ENCODE peak calls at places on chromosomes 2 and 18, in eight cellular contexts. G, S, W, P, E, F, D and I are unnamed samples.

GRCh38 chr2:120936476-120937334 is 201.0 kb downstream of the GLI2 start:
- DNase-seq in E (no peak), F (no peak), P (no peak), W (no peak), D (no peak), S (no peak), G (no peak), I (peak; percentile 87)

GRCh38 chr2:58992062-58992736 is 751.1 kb upstream of the FANCL start:
- DNase-seq in P (peak; percentile 44), W (no peak), F (no peak), D (no peak), E (no peak), G (no peak), S (peak; percentile 72), I (peak; percentile 88)

GRCh38 chr18:44771957-44772917 is 91.5 kb downstream of the SETBP1 start:
- DNase-seq in F (no peak), D (peak; percentile 98), S (peak; percentile 36), E (no peak), W (no peak), P (no peak), G (no peak), I (peak; percentile 80)

GRCh38 chr2:45889053-45889452 is 237.6 kb downstream of the PRKCE start:
- DNase-seq in S (no peak), D (no peak), E (peak; percentile 63), W (peak; percentile 99), P (peak; percentile 57), F (peak; percentile 30), G (no peak), I (no peak)

GRCh38 chr2:62559582-62559981 is 53.6 kb upstream of the TMEM17 start:
- DNase-seq in W (no peak), F (no peak), S (no peak), E (no peak), D (no peak), G (no peak), P (no peak), I (no peak)

GRCh38 chr2:19494241-19494640 is 135.8 kb upstream of the OSR1 start:
- DNase-seq in P (no peak), S (no peak), W (no peak), D (no peak), G (no peak), E (no peak), F (no peak), I (no peak)

GRCh38 chr2:106869512-106870276 is 16.3 kb downstream of the ST6GAL2 start:
- DNase-seq in G (no peak), F (no peak), S (no peak), P (no peak), E (no peak), W (no peak), D (no peak), I (no peak)

GRCh38 chr2:15041429-15041837 is 408.9 kb downstream of the LRATD1 start:
- DNase-seq in D (no peak), G (no peak), P (no peak), S (no peak), W (no peak), F (no peak), E (no peak), I (no peak)

GRCh38 chr2:128535928-128536327 is 217.3 kb upstream of the HS6ST1 start:
- DNase-seq in D (no peak), S (no peak), W (no peak), F (no peak), P (no peak), E (no peak), G (no peak), I (peak; percentile 79)

GRCh38 chr2:239589270-239589825 is 188.5 kb upstream of the HDAC4 start:
- DNase-seq in S (no peak), F (no peak), P (no peak), D (no peak), W (no peak), E (no peak), G (no peak), I (no peak)

GRCh38 chr18:9095297-9096012 is 7.0 kb upstream of the NDUFV2 start:
- DNase-seq in S (no peak), P (no peak), W (no peak), D (no peak), E (no peak), F (peak; percentile 32), G (no peak), I (no peak)

GRCh38 chr2:221571391-221572179 is 519 bp downstream of the EPHA4 start:
- DNase-seq in W (peak; percentile 24), F (no peak), E (peak; percentile 67), D (no peak), G (peak; percentile 23), S (no peak), P (no peak), I (peak; percentile 76)

GRCh38 chr2:240902615-240903041 is 3.5 kb upstream of the CROCC2 start:
- DNase-seq in G (no peak), P (no peak), F (no peak), S (no peak), E (no peak), D (no peak), W (peak; percentile 28), I (no peak)

GRCh38 chr2:230225486-230225885 is at the start of gene SP140:
- DNase-seq in D (no peak), S (no peak), F (no peak), W (no peak), E (no peak), G (no peak), P (no peak), I (no peak)

GRCh38 chr2:219440388-219441256 is 6.0 kb downstream of the SPEG start:
- DNase-seq in D (no peak), S (peak; percentile 18), G (no peak), F (no peak), W (no peak), P (no peak), E (no peak), I (no peak)

GRCh38 chr2:59884166-59884565 is 669.3 kb downstream of the BCL11A start:
- DNase-seq in S (no peak), G (no peak), P (no peak), E (no peak), D (no peak), F (no peak), W (no peak), I (no peak)

GRCh38 chr2:230447455-230448451 is 31.8 kb downstream of the SP100 start:
- DNase-seq in G (no peak), D (no peak), W (no peak), E (peak; percentile 7), S (no peak), F (no peak), P (no peak), I (no peak)

GRCh38 chr2:206208900-206209299 is 49.2 kb downstream of the EEF1B2 start:
- DNase-seq in E (no peak), W (no peak), P (no peak), G (no peak), D (no peak), F (no peak), S (no peak), I (no peak)

GRCh38 chr2:39411186-39411944 is 25.7 kb downstream of the MAP4K3 start:
- DNase-seq in D (no peak), W (no peak), F (no peak), P (no peak), E (no peak), G (peak; percentile 14), S (no peak), I (no peak)

GRCh38 chr18:58592223-58593214 is 36.4 kb downstream of the ALPK2 start:
- DNase-seq in P (no peak), G (no peak), F (no peak), D (no peak), W (peak; percentile 97), E (no peak), S (no peak), I (no peak)

GRCh38 chr2:113028112-113028511 is 22.9 kb downstream of the IL36A start:
- DNase-seq in G (no peak), D (no peak), F (no peak), E (peak; percentile 10), P (no peak), W (no peak), S (no peak), I (no peak)

GRCh38 chr2:128643221-128644065 is 324.8 kb upstream of the HS6ST1 start:
- DNase-seq in S (no peak), W (no peak), D (no peak), F (no peak), E (peak; percentile 4), G (no peak), P (no peak), I (peak; percentile 42)

GRCh38 chr2:138794734-138795133 is 14.5 kb upstream of the NXPH2 start:
- DNase-seq in D (no peak), E (no peak), G (no peak), P (no peak), F (no peak), W (no peak), S (no peak), I (no peak)

GRCh38 chr18:36304723-36305122 is 7.2 kb downstream of the FHOD3 start:
- DNase-seq in F (no peak), D (no peak), S (no peak), W (no peak), E (no peak), P (no peak), G (no peak), I (no peak)

GRCh38 chr2:101395545-101396351 is 8.4 kb upstream of the CREG2 start:
- DNase-seq in S (no peak), E (no peak), G (no peak), F (no peak), P (no peak), W (no peak), D (no peak), I (peak; percentile 37)

GRCh38 chr2:10120938-10121574 is 1.5 kb upstream of the RRM2 start:
- DNase-seq in P (no peak), E (no peak), D (no peak), G (peak; percentile 52), F (no peak), S (no peak), W (no peak), I (no peak)

GRCh38 chr18:76209597-76209996 is 285.4 kb downstream of the ZNF516 start:
- DNase-seq in G (no peak), D (no peak), S (no peak), E (no peak), P (no peak), W (no peak), F (no peak), I (no peak)

GRCh38 chr2:202135111-202135874 is 62.2 kb downstream of the KIAA2012 start:
- DNase-seq in F (no peak), S (no peak), G (peak; percentile 70), P (no peak), W (no peak), E (no peak), D (peak; percentile 79), I (no peak)

GRCh38 chr2:64212346-64212745 is 68.1 kb upstream of the PELI1 start:
- DNase-seq in G (peak; percentile 19), P (no peak), E (no peak), F (peak; percentile 26), S (no peak), W (no peak), D (no peak), I (no peak)

GRCh38 chr2:170715932-170716777 is 1.0 kb downstream of the SP5 start:
- DNase-seq in D (no peak), G (no peak), W (no peak), S (peak; percentile 27), P (no peak), E (peak; percentile 87), F (no peak), I (no peak)

GRCh38 chr18:26215247-26215970 is 10.8 kb upstream of the TAF4B start:
- DNase-seq in S (no peak), G (no peak), P (no peak), W (no peak), E (no peak), F (peak; percentile 34), D (no peak), I (no peak)

GRCh38 chr2:203972066-203972465 is 35.5 kb downstream of the ICOS start:
- DNase-seq in D (no peak), S (no peak), F (no peak), G (no peak), P (no peak), W (no peak), E (no peak), I (no peak)

GRCh38 chr2:40168546-40168945 is 283.3 kb downstream of the SLC8A1 start:
- DNase-seq in E (no peak), P (no peak), D (no peak), W (no peak), G (no peak), S (no peak), F (no peak), I (no peak)

GRCh38 chr2:46117379-46117778 is 179.8 kb upstream of the EPAS1 start:
- DNase-seq in W (no peak), E (no peak), G (peak; percentile 40), F (no peak), P (no peak), D (no peak), S (no peak), I (no peak)